ENCODE peak calls at places on chromosomes 2 and 18, in seven cellular contexts. One of them, this sample, is unnamed.

GRCh38 chr2:45890819-45891218 is 239.3 kb downstream of the PRKCE start:
- DNase-seq in fibroblast of the aortic adventitia: no peak
- DNase-seq in pancreas: no peak
- DNase-seq in fibroblast of lung: no peak
- DNase-seq in uterus: no peak
- DNase-seq in psoas muscle: no peak
- DNase-seq in MM.1S: peak
- DNase-seq in this sample: no peak

GRCh38 chr2:127645395-127646291 is at the start of gene GPR17:
- DNase-seq in fibroblast of lung: no peak
- DNase-seq in pancreas: no peak
- DNase-seq in MM.1S: no peak
- DNase-seq in psoas muscle: peak
- DNase-seq in fibroblast of the aortic adventitia: no peak
- DNase-seq in uterus: no peak
- DNase-seq in this sample: no peak

GRCh38 chr2:10380048-10380926 is 67.8 kb downstream of the ODC1 start:
- DNase-seq in fibroblast of lung: peak
- DNase-seq in fibroblast of the aortic adventitia: no peak
- DNase-seq in uterus: no peak
- DNase-seq in MM.1S: no peak
- DNase-seq in pancreas: no peak
- DNase-seq in psoas muscle: no peak
- DNase-seq in this sample: no peak

GRCh38 chr2:50401772-50402653 is 629.9 kb downstream of the NRXN1 start:
- DNase-seq in fibroblast of the aortic adventitia: peak
- DNase-seq in uterus: no peak
- DNase-seq in psoas muscle: no peak
- DNase-seq in MM.1S: peak
- DNase-seq in fibroblast of lung: peak
- DNase-seq in pancreas: peak
- DNase-seq in this sample: no peak

GRCh38 chr2:191691016-191691725 is 13.2 kb downstream of the NABP1 start:
- DNase-seq in psoas muscle: no peak
- DNase-seq in pancreas: peak
- DNase-seq in fibroblast of the aortic adventitia: peak
- DNase-seq in uterus: no peak
- DNase-seq in MM.1S: peak
- DNase-seq in fibroblast of lung: peak
- DNase-seq in this sample: no peak

GRCh38 chr2:239747771-239748170 is 277.4 kb downstream of the NDUFA10 start:
- DNase-seq in pancreas: no peak
- DNase-seq in MM.1S: no peak
- DNase-seq in fibroblast of lung: no peak
- DNase-seq in uterus: no peak
- DNase-seq in psoas muscle: no peak
- DNase-seq in fibroblast of the aortic adventitia: no peak
- DNase-seq in this sample: no peak

GRCh38 chr18:64966667-64967066 is 784.1 kb upstream of the CDH7 start:
- DNase-seq in fibroblast of the aortic adventitia: no peak
- DNase-seq in uterus: no peak
- DNase-seq in fibroblast of lung: no peak
- DNase-seq in MM.1S: peak
- DNase-seq in pancreas: no peak
- DNase-seq in psoas muscle: no peak
- DNase-seq in this sample: no peak

GRCh38 chr2:135633582-135633981 is 102.3 kb downstream of the R3HDM1 start:
- DNase-seq in MM.1S: no peak
- DNase-seq in psoas muscle: no peak
- DNase-seq in fibroblast of lung: no peak
- DNase-seq in uterus: no peak
- DNase-seq in pancreas: no peak
- DNase-seq in fibroblast of the aortic adventitia: no peak
- DNase-seq in this sample: no peak

GRCh38 chr2:136765736-136766323 is 485 bp downstream of the THSD7B start:
- DNase-seq in MM.1S: peak
- DNase-seq in uterus: no peak
- DNase-seq in fibroblast of the aortic adventitia: no peak
- DNase-seq in pancreas: no peak
- DNase-seq in fibroblast of lung: no peak
- DNase-seq in psoas muscle: no peak
- DNase-seq in this sample: no peak

GRCh38 chr2:150601280-150602038 is 114.0 kb upstream of the RND3 start:
- DNase-seq in psoas muscle: no peak
- DNase-seq in MM.1S: no peak
- DNase-seq in fibroblast of lung: peak
- DNase-seq in fibroblast of the aortic adventitia: peak
- DNase-seq in uterus: no peak
- DNase-seq in pancreas: no peak
- DNase-seq in this sample: no peak

GRCh38 chr2:144971937-144972336 is 452.0 kb upstream of the ZEB2 start:
- DNase-seq in uterus: no peak
- DNase-seq in fibroblast of the aortic adventitia: no peak
- DNase-seq in pancreas: no peak
- DNase-seq in fibroblast of lung: no peak
- DNase-seq in MM.1S: no peak
- DNase-seq in psoas muscle: no peak
- DNase-seq in this sample: no peak

GRCh38 chr2:120520929-120521912 is 175.3 kb downstream of the INHBB start:
- DNase-seq in uterus: no peak
- DNase-seq in pancreas: peak
- DNase-seq in MM.1S: no peak
- DNase-seq in psoas muscle: peak
- DNase-seq in fibroblast of lung: peak
- DNase-seq in fibroblast of the aortic adventitia: peak
- DNase-seq in this sample: no peak

GRCh38 chr18:7523772-7524171 is 43.3 kb upstream of the PTPRM start:
- DNase-seq in uterus: no peak
- DNase-seq in psoas muscle: no peak
- DNase-seq in MM.1S: no peak
- DNase-seq in fibroblast of lung: no peak
- DNase-seq in pancreas: no peak
- DNase-seq in fibroblast of the aortic adventitia: no peak
- DNase-seq in this sample: no peak

GRCh38 chr2:170122883-170123547 is 54.9 kb upstream of the MYO3B start:
- DNase-seq in fibroblast of lung: peak
- DNase-seq in fibroblast of the aortic adventitia: peak
- DNase-seq in psoas muscle: no peak
- DNase-seq in uterus: no peak
- DNase-seq in pancreas: no peak
- DNase-seq in MM.1S: no peak
- DNase-seq in this sample: no peak

DNA sequence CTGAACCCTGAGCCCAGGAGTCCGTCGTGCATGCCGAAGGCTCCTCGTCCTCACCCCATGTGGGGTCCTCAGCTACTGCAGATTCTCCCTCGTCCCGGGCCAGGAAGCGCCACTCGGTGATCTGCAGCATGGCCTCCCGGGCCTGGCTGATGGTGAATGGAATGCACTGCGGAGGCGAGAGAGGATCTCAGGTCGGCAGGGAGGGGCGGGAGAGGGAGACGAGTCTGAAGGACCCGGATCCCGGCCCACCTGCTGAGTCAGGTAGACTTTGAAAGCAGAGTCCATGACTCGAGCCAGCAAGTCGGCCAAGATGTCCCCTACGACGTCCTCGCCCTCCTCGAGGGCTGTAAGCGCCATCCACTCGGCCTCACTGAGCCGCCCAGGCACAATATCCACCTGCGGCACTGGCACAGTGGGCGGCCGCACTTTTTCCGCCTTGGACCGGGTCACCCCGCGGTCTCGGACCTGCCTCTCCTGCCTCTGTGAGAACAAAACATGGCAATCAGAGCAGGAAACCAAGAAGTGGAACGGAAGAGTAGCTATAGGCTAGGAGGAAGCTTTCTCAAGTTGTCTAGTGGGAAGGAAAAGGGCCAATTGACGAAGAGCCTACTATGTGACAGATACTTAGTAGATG is 5.5 kb downstream of the C2orf81 start:
- DNase-seq in psoas muscle: no peak
- DNase-seq in fibroblast of the aortic adventitia: no peak
- DNase-seq in MM.1S: no peak
- DNase-seq in uterus: no peak
- DNase-seq in fibroblast of lung: no peak
- DNase-seq in pancreas: no peak
- DNase-seq in this sample: no peak
- H3K4me3 ChIP-seq in psoas muscle: peak
- H3K4me3 ChIP-seq in fibroblast of the aortic adventitia: no peak
- H3K4me3 ChIP-seq in MM.1S: no peak
- H3K4me3 ChIP-seq in uterus: peak
- H3K4me3 ChIP-seq in fibroblast of lung: peak
- H3K4me3 ChIP-seq in pancreas: peak
- H3K4me3 ChIP-seq in this sample: peak

GRCh38 chr2:7749895-7750559 is 832.8 kb downstream of the RNF144A start:
- DNase-seq in psoas muscle: no peak
- DNase-seq in fibroblast of the aortic adventitia: no peak
- DNase-seq in MM.1S: no peak
- DNase-seq in fibroblast of lung: no peak
- DNase-seq in uterus: no peak
- DNase-seq in pancreas: no peak
- DNase-seq in this sample: no peak

GRCh38 chr2:7742301-7742700 is 825.1 kb downstream of the RNF144A start:
- DNase-seq in pancreas: no peak
- DNase-seq in fibroblast of the aortic adventitia: no peak
- DNase-seq in psoas muscle: no peak
- DNase-seq in fibroblast of lung: no peak
- DNase-seq in uterus: no peak
- DNase-seq in MM.1S: no peak
- DNase-seq in this sample: no peak

GRCh38 chr2:7748717-7749415 is 831.7 kb downstream of the RNF144A start:
- DNase-seq in uterus: no peak
- DNase-seq in fibroblast of the aortic adventitia: no peak
- DNase-seq in psoas muscle: no peak
- DNase-seq in fibroblast of lung: no peak
- DNase-seq in pancreas: no peak
- DNase-seq in MM.1S: no peak
- DNase-seq in this sample: no peak

GRCh38 chr2:7745369-7745768 is 828.2 kb downstream of the RNF144A start:
- DNase-seq in uterus: no peak
- DNase-seq in fibroblast of lung: no peak
- DNase-seq in MM.1S: no peak
- DNase-seq in fibroblast of the aortic adventitia: no peak
- DNase-seq in pancreas: no peak
- DNase-seq in psoas muscle: no peak
- DNase-seq in this sample: no peak

DNA sequence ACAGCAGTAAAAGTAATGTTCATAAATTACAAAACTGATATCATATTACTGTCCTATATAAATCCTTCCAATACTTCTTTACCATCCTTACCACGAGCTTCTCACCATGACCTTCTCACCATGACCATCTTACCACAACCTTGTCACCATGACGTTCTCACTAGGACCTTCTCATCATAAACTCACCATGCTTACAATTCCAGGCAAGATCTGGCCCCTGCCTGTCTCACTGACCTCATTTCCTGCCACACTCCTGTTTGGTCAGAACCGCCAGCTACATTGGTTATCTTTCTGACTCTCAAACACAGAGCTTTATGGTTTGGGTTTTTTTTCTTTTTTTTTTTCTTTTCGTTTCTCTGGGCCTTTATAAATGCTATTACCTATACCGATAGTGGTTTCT is 827.6 kb downstream of the RNF144A start:
- DNase-seq in fibroblast of lung: no peak
- DNase-seq in psoas muscle: no peak
- DNase-seq in fibroblast of the aortic adventitia: no peak
- DNase-seq in pancreas: no peak
- DNase-seq in uterus: no peak
- DNase-seq in MM.1S: no peak
- DNase-seq in this sample: no peak
- H3K4me3 ChIP-seq in fibroblast of lung: no peak
- H3K4me3 ChIP-seq in psoas muscle: no peak
- H3K4me3 ChIP-seq in fibroblast of the aortic adventitia: no peak
- H3K4me3 ChIP-seq in pancreas: no peak
- H3K4me3 ChIP-seq in uterus: no peak
- H3K4me3 ChIP-seq in MM.1S: no peak
- H3K4me3 ChIP-seq in this sample: no peak

DNA sequence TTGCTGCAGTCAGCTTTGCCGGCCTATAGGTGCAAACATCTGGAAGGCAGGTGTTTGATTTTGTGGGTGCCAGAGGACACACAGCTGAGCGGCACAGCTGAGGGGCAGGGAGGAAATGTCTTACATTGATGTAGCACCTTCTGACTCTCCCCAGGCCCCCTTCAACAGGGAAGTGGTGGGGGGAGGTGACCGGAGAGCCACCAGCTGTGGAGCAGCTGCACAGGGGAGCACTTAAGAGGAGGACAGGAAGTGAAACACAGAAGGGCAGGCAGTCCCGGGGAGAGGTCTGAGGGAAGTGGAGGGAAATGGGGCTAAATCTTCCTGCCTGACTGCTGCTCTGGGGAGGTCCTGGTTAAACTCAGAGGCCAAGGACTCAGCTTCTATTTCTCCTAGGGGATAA is 409.1 kb downstream of the TNS1 start:
- DNase-seq in psoas muscle: no peak
- DNase-seq in fibroblast of the aortic adventitia: no peak
- DNase-seq in MM.1S: peak
- DNase-seq in uterus: no peak
- DNase-seq in fibroblast of lung: no peak
- DNase-seq in pancreas: no peak
- DNase-seq in this sample: no peak
- H3K4me3 ChIP-seq in psoas muscle: no peak
- H3K4me3 ChIP-seq in fibroblast of the aortic adventitia: no peak
- H3K4me3 ChIP-seq in MM.1S: no peak
- H3K4me3 ChIP-seq in uterus: no peak
- H3K4me3 ChIP-seq in fibroblast of lung: no peak
- H3K4me3 ChIP-seq in pancreas: no peak
- H3K4me3 ChIP-seq in this sample: no peak

GRCh38 chr2:58954880-58955385 is 713.8 kb upstream of the FANCL start:
- DNase-seq in MM.1S: no peak
- DNase-seq in uterus: no peak
- DNase-seq in psoas muscle: no peak
- DNase-seq in fibroblast of lung: no peak
- DNase-seq in fibroblast of the aortic adventitia: no peak
- DNase-seq in pancreas: no peak
- DNase-seq in this sample: no peak
- H3K4me3 ChIP-seq in MM.1S: no peak
- H3K4me3 ChIP-seq in uterus: no peak
- H3K4me3 ChIP-seq in psoas muscle: no peak
- H3K4me3 ChIP-seq in fibroblast of lung: no peak
- H3K4me3 ChIP-seq in fibroblast of the aortic adventitia: no peak
- H3K4me3 ChIP-seq in pancreas: no peak
- H3K4me3 ChIP-seq in this sample: no peak

DNA sequence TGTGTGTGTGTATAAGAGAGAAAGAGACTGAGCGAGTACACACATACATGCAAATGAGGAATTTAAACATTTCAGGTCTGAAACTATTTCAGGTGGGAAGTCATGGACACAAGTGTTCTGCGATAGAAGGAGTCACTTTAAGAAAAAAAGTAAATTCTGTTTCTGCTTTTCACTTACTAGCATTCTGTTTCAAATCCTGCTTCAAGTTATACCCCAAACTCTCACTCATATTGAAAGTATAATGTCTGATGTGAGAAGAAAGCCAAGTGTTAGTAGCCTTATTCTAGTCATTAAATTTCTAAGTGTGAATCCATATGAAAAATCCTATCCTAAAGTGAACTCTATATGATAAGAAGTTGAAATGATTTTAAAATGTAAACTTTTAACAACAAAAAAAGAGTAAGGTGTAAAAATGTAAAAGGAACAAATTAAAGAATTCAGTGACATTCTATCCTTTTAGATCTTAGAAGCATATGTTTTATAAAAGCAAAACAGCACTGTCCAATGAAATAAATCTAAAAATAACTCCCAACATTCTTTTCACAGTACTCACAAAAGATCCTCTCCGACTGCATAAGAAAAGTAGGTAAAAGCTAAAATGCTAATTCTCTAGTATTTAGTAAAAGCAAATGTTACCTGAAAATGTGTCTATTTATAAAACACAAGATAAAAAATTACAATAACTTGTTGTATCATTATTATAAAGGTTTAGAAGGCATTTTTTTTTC is 570.6 kb downstream of the ZEB2 start:
- DNase-seq in fibroblast of the aortic adventitia: peak
- DNase-seq in MM.1S: no peak
- DNase-seq in uterus: no peak
- DNase-seq in psoas muscle: no peak
- DNase-seq in fibroblast of lung: peak
- DNase-seq in pancreas: no peak
- DNase-seq in this sample: no peak
- H3K4me3 ChIP-seq in fibroblast of the aortic adventitia: no peak
- H3K4me3 ChIP-seq in MM.1S: no peak
- H3K4me3 ChIP-seq in uterus: no peak
- H3K4me3 ChIP-seq in psoas muscle: no peak
- H3K4me3 ChIP-seq in fibroblast of lung: no peak
- H3K4me3 ChIP-seq in pancreas: no peak
- H3K4me3 ChIP-seq in this sample: peak

This sample was measured in suprapubic skin.